ENCODE peak calls at places on chromosome 18, in ten cellular contexts. One of them, this sample, is unnamed.

GRCh38 chr18:10210077-10210476 is 244.4 kb upstream of the APCDD1 start:
- DNase-seq in colonic mucosa: no peak
- DNase-seq in BE2C: no peak
- DNase-seq in brain microvascular endothelial cell: no peak
- DNase-seq in DND-41: no peak
- DNase-seq in AG04450: no peak
- DNase-seq in kidney epithelial cell: no peak
- DNase-seq in fibroblast of lung: no peak
- DNase-seq in psoas muscle: no peak
- DNase-seq in choroid plexus epithelial cell: no peak
- DNase-seq in this sample: no peak

GRCh38 chr18:28834889-28835288 is 658.0 kb upstream of the CDH2 start:
- DNase-seq in BE2C: no peak
- DNase-seq in kidney epithelial cell: peak; percentile 26
- DNase-seq in psoas muscle: no peak
- DNase-seq in AG04450: no peak
- DNase-seq in colonic mucosa: no peak
- DNase-seq in choroid plexus epithelial cell: peak; percentile 42
- DNase-seq in brain microvascular endothelial cell: no peak
- DNase-seq in DND-41: no peak
- DNase-seq in fibroblast of lung: peak; percentile 23
- DNase-seq in this sample: peak; percentile 76

GRCh38 chr18:23689616-23690504 is 607 bp downstream of the LAMA3 start:
- DNase-seq in psoas muscle: peak; percentile 57
- DNase-seq in brain microvascular endothelial cell: no peak
- DNase-seq in DND-41: no peak
- DNase-seq in choroid plexus epithelial cell: no peak
- DNase-seq in colonic mucosa: peak; percentile 24
- DNase-seq in AG04450: no peak
- DNase-seq in fibroblast of lung: no peak
- DNase-seq in BE2C: peak; percentile 10
- DNase-seq in kidney epithelial cell: no peak
- DNase-seq in this sample: no peak

GRCh38 chr18:35122586-35123224 is 81.5 kb downstream of the MAPRE2 start:
- DNase-seq in fibroblast of lung: no peak
- DNase-seq in colonic mucosa: no peak
- DNase-seq in DND-41: peak; percentile 50
- DNase-seq in AG04450: no peak
- DNase-seq in kidney epithelial cell: no peak
- DNase-seq in choroid plexus epithelial cell: peak; percentile 32
- DNase-seq in BE2C: peak; percentile 68
- DNase-seq in brain microvascular endothelial cell: peak; percentile 37
- DNase-seq in psoas muscle: peak; percentile 77
- DNase-seq in this sample: no peak

GRCh38 chr18:61851940-61852451 is 40.8 kb downstream of the RNF152 start:
- DNase-seq in brain microvascular endothelial cell: peak; percentile 93
- DNase-seq in AG04450: no peak
- DNase-seq in DND-41: no peak
- DNase-seq in kidney epithelial cell: no peak
- DNase-seq in psoas muscle: no peak
- DNase-seq in BE2C: no peak
- DNase-seq in choroid plexus epithelial cell: peak; percentile 67
- DNase-seq in fibroblast of lung: peak; percentile 25
- DNase-seq in colonic mucosa: no peak
- DNase-seq in this sample: peak; percentile 77

GRCh38 chr18:22637787-22638186 is 220.1 kb upstream of the CTAGE1 start:
- DNase-seq in colonic mucosa: no peak
- DNase-seq in AG04450: peak; percentile 43
- DNase-seq in BE2C: no peak
- DNase-seq in brain microvascular endothelial cell: peak; percentile 87
- DNase-seq in choroid plexus epithelial cell: peak; percentile 96
- DNase-seq in DND-41: no peak
- DNase-seq in psoas muscle: no peak
- DNase-seq in fibroblast of lung: peak; percentile 75
- DNase-seq in kidney epithelial cell: peak; percentile 16
- DNase-seq in this sample: peak; percentile 84

GRCh38 chr18:27860011-27860410 is 316.9 kb downstream of the CDH2 start:
- DNase-seq in colonic mucosa: no peak
- DNase-seq in brain microvascular endothelial cell: no peak
- DNase-seq in fibroblast of lung: no peak
- DNase-seq in BE2C: no peak
- DNase-seq in DND-41: peak; percentile 26
- DNase-seq in psoas muscle: no peak
- DNase-seq in choroid plexus epithelial cell: no peak
- DNase-seq in AG04450: no peak
- DNase-seq in kidney epithelial cell: no peak
- DNase-seq in this sample: no peak

GRCh38 chr18:31046916-31047315 is 4.4 kb upstream of the DSC3 start:
- DNase-seq in choroid plexus epithelial cell: no peak
- DNase-seq in colonic mucosa: no peak
- DNase-seq in BE2C: no peak
- DNase-seq in psoas muscle: no peak
- DNase-seq in kidney epithelial cell: no peak
- DNase-seq in AG04450: no peak
- DNase-seq in DND-41: no peak
- DNase-seq in brain microvascular endothelial cell: no peak
- DNase-seq in fibroblast of lung: no peak
- DNase-seq in this sample: no peak

GRCh38 chr18:58045265-58046086 is 1.4 kb downstream of the NEDD4L start:
- DNase-seq in BE2C: peak; percentile 11
- DNase-seq in psoas muscle: no peak
- DNase-seq in choroid plexus epithelial cell: peak; percentile 44
- DNase-seq in brain microvascular endothelial cell: no peak
- DNase-seq in AG04450: no peak
- DNase-seq in DND-41: peak; percentile 6
- DNase-seq in kidney epithelial cell: no peak
- DNase-seq in colonic mucosa: peak; percentile 83
- DNase-seq in fibroblast of lung: no peak
- DNase-seq in this sample: peak; percentile 26

GRCh38 chr18:48781041-48781989 is 169.4 kb downstream of the SMAD7 start:
- DNase-seq in DND-41: no peak
- DNase-seq in AG04450: no peak
- DNase-seq in fibroblast of lung: peak; percentile 47
- DNase-seq in kidney epithelial cell: no peak
- DNase-seq in brain microvascular endothelial cell: peak; percentile 86
- DNase-seq in choroid plexus epithelial cell: peak; percentile 58
- DNase-seq in psoas muscle: peak; percentile 83
- DNase-seq in BE2C: peak; percentile 90
- DNase-seq in colonic mucosa: peak; percentile 69
- DNase-seq in this sample: peak; percentile 50

GRCh38 chr18:3932285-3932684 is 482.3 kb downstream of the TGIF1 start:
- DNase-seq in AG04450: no peak
- DNase-seq in psoas muscle: no peak
- DNase-seq in kidney epithelial cell: no peak
- DNase-seq in colonic mucosa: no peak
- DNase-seq in brain microvascular endothelial cell: no peak
- DNase-seq in fibroblast of lung: no peak
- DNase-seq in choroid plexus epithelial cell: no peak
- DNase-seq in DND-41: no peak
- DNase-seq in BE2C: no peak
- DNase-seq in this sample: no peak

GRCh38 chr18:3935316-3935715 is 485.3 kb downstream of the TGIF1 start:
- DNase-seq in AG04450: no peak
- DNase-seq in BE2C: no peak
- DNase-seq in brain microvascular endothelial cell: no peak
- DNase-seq in kidney epithelial cell: no peak
- DNase-seq in fibroblast of lung: peak; percentile 45
- DNase-seq in DND-41: no peak
- DNase-seq in psoas muscle: no peak
- DNase-seq in choroid plexus epithelial cell: no peak
- DNase-seq in colonic mucosa: no peak
- DNase-seq in this sample: no peak

GRCh38 chr18:3930126-3931012 is 480.4 kb downstream of the TGIF1 start:
- DNase-seq in BE2C: no peak
- DNase-seq in AG04450: no peak
- DNase-seq in colonic mucosa: no peak
- DNase-seq in fibroblast of lung: no peak
- DNase-seq in brain microvascular endothelial cell: no peak
- DNase-seq in choroid plexus epithelial cell: no peak
- DNase-seq in DND-41: no peak
- DNase-seq in psoas muscle: no peak
- DNase-seq in kidney epithelial cell: no peak
- DNase-seq in this sample: no peak

GRCh38 chr18:3931013-3931315 is 481.0 kb downstream of the TGIF1 start:
- DNase-seq in DND-41: no peak
- DNase-seq in AG04450: no peak
- DNase-seq in choroid plexus epithelial cell: no peak
- DNase-seq in psoas muscle: no peak
- DNase-seq in fibroblast of lung: no peak
- DNase-seq in kidney epithelial cell: no peak
- DNase-seq in BE2C: no peak
- DNase-seq in colonic mucosa: no peak
- DNase-seq in brain microvascular endothelial cell: no peak
- DNase-seq in this sample: no peak

GRCh38 chr18:3931542-3932112 is 481.7 kb downstream of the TGIF1 start:
- DNase-seq in AG04450: no peak
- DNase-seq in fibroblast of lung: no peak
- DNase-seq in brain microvascular endothelial cell: no peak
- DNase-seq in psoas muscle: no peak
- DNase-seq in BE2C: no peak
- DNase-seq in choroid plexus epithelial cell: no peak
- DNase-seq in kidney epithelial cell: no peak
- DNase-seq in DND-41: no peak
- DNase-seq in colonic mucosa: no peak
- DNase-seq in this sample: no peak
- TF ChIP-seq CTCF in AG04450: no peak
- TF ChIP-seq CTCF in fibroblast of lung: no peak
- TF ChIP-seq CTCF in brain microvascular endothelial cell: no peak
- TF ChIP-seq CTCF in psoas muscle: no peak
- TF ChIP-seq CTCF in BE2C: no peak
- TF ChIP-seq CTCF in choroid plexus epithelial cell: no peak
- TF ChIP-seq CTCF in kidney epithelial cell: no peak
- TF ChIP-seq CTCF in DND-41: no peak
- TF ChIP-seq CTCF in colonic mucosa: no peak
- TF ChIP-seq CTCF in this sample: no peak

GRCh38 chr18:12837747-12838146 is 46.3 kb downstream of the PTPN2 start:
- DNase-seq in psoas muscle: no peak
- DNase-seq in fibroblast of lung: peak; percentile 69
- DNase-seq in brain microvascular endothelial cell: no peak
- DNase-seq in DND-41: no peak
- DNase-seq in BE2C: no peak
- DNase-seq in choroid plexus epithelial cell: peak; percentile 68
- DNase-seq in colonic mucosa: no peak
- DNase-seq in kidney epithelial cell: no peak
- DNase-seq in AG04450: no peak
- DNase-seq in this sample: peak; percentile 56

GRCh38 chr18:12839057-12839525 is 44.9 kb downstream of the PTPN2 start:
- DNase-seq in fibroblast of lung: no peak
- DNase-seq in AG04450: no peak
- DNase-seq in choroid plexus epithelial cell: no peak
- DNase-seq in psoas muscle: no peak
- DNase-seq in kidney epithelial cell: no peak
- DNase-seq in colonic mucosa: no peak
- DNase-seq in DND-41: no peak
- DNase-seq in BE2C: no peak
- DNase-seq in brain microvascular endothelial cell: no peak
- DNase-seq in this sample: no peak

GRCh38 chr18:12836551-12836950 is 47.5 kb downstream of the PTPN2 start:
- DNase-seq in DND-41: no peak
- DNase-seq in psoas muscle: no peak
- DNase-seq in BE2C: no peak
- DNase-seq in colonic mucosa: no peak
- DNase-seq in fibroblast of lung: no peak
- DNase-seq in kidney epithelial cell: no peak
- DNase-seq in brain microvascular endothelial cell: no peak
- DNase-seq in AG04450: no peak
- DNase-seq in choroid plexus epithelial cell: no peak
- DNase-seq in this sample: no peak

GRCh38 chr18:12839526-12840196 is 44.4 kb downstream of the PTPN2 start:
- DNase-seq in BE2C: no peak
- DNase-seq in brain microvascular endothelial cell: no peak
- DNase-seq in colonic mucosa: no peak
- DNase-seq in psoas muscle: no peak
- DNase-seq in kidney epithelial cell: no peak
- DNase-seq in DND-41: peak; percentile 48
- DNase-seq in choroid plexus epithelial cell: peak; percentile 57
- DNase-seq in fibroblast of lung: no peak
- DNase-seq in AG04450: no peak
- DNase-seq in this sample: peak; percentile 29

GRCh38 chr18:12838178-12838634 is 45.8 kb downstream of the PTPN2 start:
- DNase-seq in psoas muscle: no peak
- DNase-seq in choroid plexus epithelial cell: peak; percentile 91
- DNase-seq in brain microvascular endothelial cell: peak; percentile 66
- DNase-seq in AG04450: peak; percentile 64
- DNase-seq in colonic mucosa: peak; percentile 86
- DNase-seq in fibroblast of lung: peak; percentile 88
- DNase-seq in BE2C: no peak
- DNase-seq in kidney epithelial cell: peak; percentile 93
- DNase-seq in DND-41: peak; percentile 59
- DNase-seq in this sample: peak; percentile 84
- H3K4me3 ChIP-seq in psoas muscle: no peak overlapping the region
- H3K4me3 ChIP-seq in choroid plexus epithelial cell: peak overlapping the region; percentile 38
- H3K4me3 ChIP-seq in brain microvascular endothelial cell: no peak overlapping the region
- H3K4me3 ChIP-seq in AG04450: peak overlapping the region; percentile 28
- H3K4me3 ChIP-seq in colonic mucosa: no peak overlapping the region
- H3K4me3 ChIP-seq in fibroblast of lung: no peak overlapping the region
- H3K4me3 ChIP-seq in BE2C: no peak overlapping the region
- H3K4me3 ChIP-seq in kidney epithelial cell: no peak overlapping the region
- H3K4me3 ChIP-seq in DND-41: no peak overlapping the region
- H3K4me3 ChIP-seq in this sample: no peak overlapping the region

GRCh38 chr18:66819235-66819634 is 215.3 kb upstream of the CDH19 start:
- DNase-seq in choroid plexus epithelial cell: no peak
- DNase-seq in psoas muscle: no peak
- DNase-seq in DND-41: no peak
- DNase-seq in AG04450: no peak
- DNase-seq in colonic mucosa: no peak
- DNase-seq in kidney epithelial cell: no peak
- DNase-seq in brain microvascular endothelial cell: no peak
- DNase-seq in fibroblast of lung: no peak
- DNase-seq in BE2C: no peak
- DNase-seq in this sample: no peak
- TF ChIP-seq CTCF in choroid plexus epithelial cell: no peak
- TF ChIP-seq CTCF in psoas muscle: no peak
- TF ChIP-seq CTCF in DND-41: no peak
- TF ChIP-seq CTCF in AG04450: no peak
- TF ChIP-seq CTCF in colonic mucosa: no peak
- TF ChIP-seq CTCF in kidney epithelial cell: peak; percentile 14
- TF ChIP-seq CTCF in brain microvascular endothelial cell: peak; percentile 40
- TF ChIP-seq CTCF in fibroblast of lung: no peak
- TF ChIP-seq CTCF in BE2C: peak; percentile 31
- TF ChIP-seq CTCF in this sample: peak; percentile 17

DNA sequence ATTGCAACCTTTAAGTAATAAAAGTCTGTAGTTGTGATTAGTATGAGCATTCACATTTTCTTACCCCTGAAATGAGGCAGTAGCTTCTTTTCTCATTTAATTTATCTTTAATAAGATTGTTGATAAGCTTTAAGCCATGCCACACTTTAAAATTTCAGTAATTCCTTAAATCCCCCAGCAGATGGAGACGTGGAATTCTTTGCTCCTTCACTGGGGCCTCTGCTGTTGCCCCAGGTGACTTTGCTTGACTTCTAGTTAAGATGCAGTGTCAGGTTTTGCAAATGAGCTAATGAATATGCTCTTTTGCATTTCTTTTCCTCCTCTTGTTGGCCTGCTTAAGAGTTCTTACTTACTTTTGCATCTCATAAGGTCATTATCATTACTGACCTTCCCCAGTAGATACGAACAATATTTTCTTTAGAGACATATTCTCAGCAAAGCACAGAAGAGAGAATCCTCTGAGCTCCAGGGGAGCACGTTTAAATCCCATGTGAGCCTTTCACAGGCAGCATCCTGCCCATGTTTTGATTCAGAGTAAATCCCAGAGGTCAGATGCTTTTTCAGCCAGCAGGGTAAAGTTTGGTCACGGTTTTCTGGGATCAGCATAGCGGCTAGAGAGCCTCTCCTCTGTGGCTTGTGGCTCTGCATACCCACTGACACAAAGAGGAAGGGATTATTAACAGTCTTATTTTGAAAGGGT is 222.9 kb downstream of the PTPRM start:
- DNase-seq in choroid plexus epithelial cell: peak; percentile 78
- DNase-seq in DND-41: no peak
- DNase-seq in AG04450: peak; percentile 26
- DNase-seq in brain microvascular endothelial cell: no peak
- DNase-seq in psoas muscle: no peak
- DNase-seq in colonic mucosa: no peak
- DNase-seq in kidney epithelial cell: no peak
- DNase-seq in fibroblast of lung: peak; percentile 63
- DNase-seq in BE2C: no peak
- DNase-seq in this sample: peak; percentile 60
- H3K4me3 ChIP-seq in choroid plexus epithelial cell: no peak overlapping the region
- H3K4me3 ChIP-seq in DND-41: no peak overlapping the region
- H3K4me3 ChIP-seq in AG04450: no peak overlapping the region
- H3K4me3 ChIP-seq in brain microvascular endothelial cell: no peak overlapping the region
- H3K4me3 ChIP-seq in psoas muscle: no peak overlapping the region
- H3K4me3 ChIP-seq in colonic mucosa: no peak overlapping the region
- H3K4me3 ChIP-seq in kidney epithelial cell: no peak overlapping the region
- H3K4me3 ChIP-seq in fibroblast of lung: no peak overlapping the region
- H3K4me3 ChIP-seq in BE2C: no peak overlapping the region
- H3K4me3 ChIP-seq in this sample: no peak overlapping the region

This sample was measured in astrocyte of the spinal cord.